ENCODE peak calls at places on chromosome 14, in seven cellular contexts. S, G, H, Y, V, T and F are unnamed samples.

GRCh38 chr14:29310757-29311156 is 544.2 kb downstream of the FOXG1 start:
- DNase-seq in T (no peak), S (no peak), Y (no peak), H (no peak), G (no peak), V (peak; percentile 66), F (peak; percentile 88)

GRCh38 chr14:99819514-99819913 is 26.3 kb downstream of the EML1 start:
- DNase-seq in V (no peak), H (no peak), S (no peak), G (no peak), T (peak; percentile 62), Y (no peak), F (no peak)

GRCh38 chr14:32010561-32011188 is 66.4 kb upstream of the ARHGAP5 start:
- DNase-seq in H (peak; percentile 91), G (no peak), S (peak; percentile 90), Y (peak; percentile 34), T (no peak), V (peak; percentile 44), F (peak; percentile 84)

GRCh38 chr14:35669782-35670181 is 135.8 kb downstream of the INSM2 start:
- DNase-seq in H (peak; percentile 92), G (no peak), V (peak; percentile 5), T (no peak), S (peak; percentile 88), Y (peak; percentile 51), F (peak; percentile 98)

GRCh38 chr14:96637521-96637920 is 135.3 kb downstream of the PAPOLA start:
- DNase-seq in Y (no peak), T (no peak), S (no peak), G (no peak), V (no peak), H (no peak), F (no peak)

GRCh38 chr14:66009104-66009503 is 477.1 kb upstream of the CCDC196 start:
- DNase-seq in S (peak; percentile 95), Y (peak; percentile 79), H (peak; percentile 57), G (no peak), V (peak; percentile 41), T (peak; percentile 45), F (peak; percentile 83)

GRCh38 chr14:67575684-67576083 is 24.4 kb downstream of the PIGH start:
- DNase-seq in S (no peak), G (no peak), T (no peak), V (no peak), H (no peak), Y (no peak), F (peak; percentile 59)

GRCh38 chr14:78153069-78153351 is 17.2 kb upstream of the NRXN3 start:
- DNase-seq in T (no peak), S (no peak), Y (no peak), G (no peak), V (no peak), H (no peak), F (peak; percentile 38)

GRCh38 chr14:69535230-69535848 is 39.3 kb downstream of the CCDC177 start:
- DNase-seq in V (peak; percentile 65), H (peak; percentile 31), T (peak; percentile 87), S (peak; percentile 73), G (no peak), Y (peak; percentile 72), F (peak; percentile 51)

GRCh38 chr14:90375934-90376333 is 20.9 kb upstream of the CALM1 start:
- DNase-seq in V (no peak), Y (no peak), S (peak; percentile 48), H (peak; percentile 35), T (no peak), G (no peak), F (peak; percentile 95)

GRCh38 chr14:88468396-88468795 is 82.9 kb downstream of the SPATA7 start:
- DNase-seq in H (peak; percentile 60), T (no peak), V (peak; percentile 64), Y (no peak), G (no peak), S (peak; percentile 89), F (peak; percentile 67)

GRCh38 chr14:90111895-90112534 is 50.2 kb downstream of the KCNK13 start:
- DNase-seq in Y (no peak), S (peak; percentile 32), G (no peak), H (peak; percentile 81), V (peak; percentile 5), T (no peak), F (peak; percentile 90)

GRCh38 chr14:72451081-72451972 is 442.6 kb downstream of the DPF3 start:
- DNase-seq in S (no peak), G (peak; percentile 77), H (no peak), T (peak; percentile 33), Y (no peak), V (peak; percentile 9), F (no peak)

GRCh38 chr14:93033983-93034670 is 81.6 kb downstream of the ITPK1 start:
- DNase-seq in H (no peak), S (no peak), G (no peak), V (no peak), Y (no peak), T (peak; percentile 54), F (no peak)

GRCh38 chr14:78007160-78007559 is 163.0 kb upstream of the NRXN3 start:
- DNase-seq in T (no peak), V (no peak), G (no peak), Y (no peak), H (peak; percentile 71), S (no peak), F (peak; percentile 87)

GRCh38 chr14:58353516-58354299 is 42.0 kb upstream of the TOMM20L start:
- DNase-seq in H (no peak), S (no peak), Y (no peak), T (no peak), G (no peak), V (no peak), F (peak; percentile 16)

GRCh38 chr14:93040443-93040842 is 75.3 kb downstream of the ITPK1 start:
- DNase-seq in H (no peak), Y (no peak), T (no peak), V (no peak), G (no peak), S (no peak), F (no peak)

GRCh38 chr14:52077261-52077984 is 8.6 kb upstream of the NID2 start:
- DNase-seq in Y (no peak), T (no peak), S (no peak), V (peak; percentile 51), H (no peak), G (no peak), F (no peak)

GRCh38 chr14:56953884-56954283 is 143.6 kb upstream of the OTX2 start:
- DNase-seq in V (no peak), T (peak; percentile 48), H (no peak), S (no peak), G (no peak), Y (no peak), F (no peak)

GRCh38 chr14:51067306-51067705 is 27.6 kb downstream of the TRIM9 start:
- DNase-seq in H (no peak), G (no peak), Y (no peak), S (no peak), V (no peak), T (no peak), F (no peak)

GRCh38 chr14:23061995-23062394 is 4.7 kb upstream of the CDH24 start:
- DNase-seq in H (peak; percentile 88), S (peak; percentile 95), V (peak; percentile 95), Y (peak; percentile 83), G (no peak), T (no peak), F (peak; percentile 95)

DNA sequence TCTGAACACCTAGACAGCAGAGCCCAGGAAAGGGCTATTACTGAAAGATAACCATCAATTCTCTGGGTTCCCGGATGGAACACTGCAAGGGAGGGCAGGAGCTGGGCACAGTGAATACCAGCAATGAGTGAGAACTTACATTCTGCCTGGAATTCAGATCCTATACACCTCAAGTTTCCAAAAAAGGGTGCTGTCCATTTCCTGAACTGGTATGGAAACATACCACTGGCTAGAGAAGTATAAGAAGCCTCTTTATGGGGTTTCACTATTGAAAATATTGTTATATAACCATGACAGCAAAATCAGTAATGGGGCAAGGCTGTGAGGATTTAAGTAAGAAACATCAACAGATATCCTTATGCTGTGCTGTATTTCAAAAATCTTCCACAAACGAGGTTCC is 53.2 kb upstream of the GTF2A1 start:
- DNase-seq in V (no peak), H (no peak), G (no peak), T (no peak), Y (no peak), S (no peak), F (no peak)
- H3K27me3 ChIP-seq in V (no peaks in the 10 kb centered on the region), H (no peaks in the 10 kb centered on the region), G (no peaks in the 10 kb centered on the region), T (no peaks in the 10 kb centered on the region), Y (no peaks in the 10 kb centered on the region), S (no peaks in the 10 kb centered on the region), F (no peaks in the 10 kb centered on the region)

DNA sequence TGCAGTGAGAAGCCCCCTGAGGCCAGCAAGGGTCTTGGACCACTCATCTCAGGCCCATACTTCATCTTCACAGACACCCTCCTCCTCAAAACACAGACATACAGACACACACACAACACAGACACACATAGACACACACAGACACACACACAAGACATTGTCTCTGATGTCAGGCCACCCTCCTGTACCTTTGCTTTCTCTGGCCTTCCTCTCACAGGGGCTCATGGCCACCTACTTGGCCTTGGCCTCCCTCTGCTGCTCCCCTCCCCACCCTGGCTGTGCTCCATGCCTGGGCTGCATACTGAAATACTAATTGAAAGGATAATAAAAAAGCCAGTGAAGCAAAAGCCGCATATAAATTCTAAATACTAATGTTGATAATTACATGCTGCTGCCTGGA is 1.6 kb upstream of the SYNDIG1L start:
- DNase-seq in H (no peak), S (no peak), V (no peak), Y (no peak), G (no peak), T (no peak), F (no peak)
- H3K27me3 ChIP-seq in H (no peaks in the 10 kb centered on the region), S (peaks cover 12% of the 10 kb centered on the region), V (peaks cover 18% of the 10 kb centered on the region), Y (peaks cover 65% of the 10 kb centered on the region), G (no peaks in the 10 kb centered on the region), T (peaks cover 42% of the 10 kb centered on the region), F (peaks cover 6% of the 10 kb centered on the region)

GRCh38 chr14:101399737-101400517 is 161.4 kb upstream of the DIO3 start:
- DNase-seq in Y (no peak), G (no peak), H (no peak), T (no peak), V (no peak), S (no peak), F (no peak)
- H3K27me3 ChIP-seq in Y (no peaks in the 10 kb centered on the region), G (peaks cover 42% of the 10 kb centered on the region), H (no peaks in the 10 kb centered on the region), T (no peaks in the 10 kb centered on the region), V (no peaks in the 10 kb centered on the region), S (no peaks in the 10 kb centered on the region), F (no peaks in the 10 kb centered on the region)

GRCh38 chr14:94498215-94498614 is 11.1 kb downstream of the SERPINA12 start:
- DNase-seq in H (no peak), S (no peak), G (no peak), T (no peak), V (no peak), Y (no peak), F (no peak)

GRCh38 chr14:94501588-94502516 is 7.4 kb downstream of the SERPINA12 start:
- DNase-seq in G (no peak), V (no peak), S (no peak), H (no peak), T (no peak), Y (no peak), F (no peak)

GRCh38 chr14:94505206-94505605 is 4.1 kb downstream of the SERPINA12 start:
- DNase-seq in S (no peak), T (no peak), V (no peak), H (no peak), Y (no peak), G (no peak), F (no peak)

GRCh38 chr14:94499673-94500072 is 9.6 kb downstream of the SERPINA12 start:
- DNase-seq in G (no peak), V (no peak), Y (no peak), T (no peak), S (no peak), H (no peak), F (no peak)

DNA sequence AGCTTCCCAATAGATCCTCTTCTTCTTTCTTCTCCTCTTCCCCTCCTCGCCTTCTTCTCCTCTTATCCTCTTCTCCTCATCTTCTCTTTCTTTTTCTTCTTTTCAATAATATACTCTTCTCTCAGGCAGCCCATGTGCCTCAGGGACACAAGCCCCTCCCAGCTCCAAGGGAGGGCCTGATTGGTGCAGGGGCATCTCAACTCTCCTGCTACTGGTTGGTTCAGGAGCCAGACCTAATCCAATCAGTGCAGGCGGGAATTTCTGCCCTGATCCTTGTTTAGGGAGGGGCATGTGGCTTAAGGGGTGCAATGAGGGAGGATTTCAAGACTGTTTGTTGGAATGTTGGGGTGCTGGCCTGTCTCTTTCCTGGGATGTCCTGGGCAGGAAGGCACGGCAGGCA is 9.0 kb downstream of the SERPINA12 start:
- DNase-seq in G (no peak), Y (no peak), S (no peak), H (no peak), V (no peak), T (no peak), F (no peak)
- H3K27me3 ChIP-seq in G (no peaks in the 10 kb centered on the region), Y (no peaks in the 10 kb centered on the region), S (no peaks in the 10 kb centered on the region), H (peaks cover 3% of the 10 kb centered on the region), V (no peaks in the 10 kb centered on the region), T (no peaks in the 10 kb centered on the region), F (no peaks in the 10 kb centered on the region)